ENCODE peak calls at places on chromosomes 12 and 14, in six cellular contexts. One of them, this sample, is unnamed.

GRCh38 chr12:10354071-10354470 is 35.8 kb downstream of the KLRK1 start:
- DNase-seq in RWPE2: no peak
- DNase-seq in OCI-LY7: no peak
- DNase-seq in bronchial epithelial cell: no peak
- DNase-seq in A549: no peak
- DNase-seq in choroid plexus epithelial cell: no peak
- DNase-seq in this sample: no peak

GRCh38 chr12:79936670-79937069 is 1.8 kb upstream of the PPP1R12A start:
- DNase-seq in RWPE2: no peak
- DNase-seq in OCI-LY7: no peak
- DNase-seq in bronchial epithelial cell: no peak
- DNase-seq in A549: no peak
- DNase-seq in choroid plexus epithelial cell: no peak
- DNase-seq in this sample: no peak

GRCh38 chr14:32711103-32711680 is 227.5 kb upstream of the NPAS3 start:
- DNase-seq in RWPE2: no peak
- DNase-seq in OCI-LY7: peak
- DNase-seq in bronchial epithelial cell: peak
- DNase-seq in A549: peak
- DNase-seq in choroid plexus epithelial cell: peak
- DNase-seq in this sample: peak

GRCh38 chr12:116595186-116595585 is 36.0 kb downstream of the MAP1LC3B2 start:
- DNase-seq in RWPE2: no peak
- DNase-seq in OCI-LY7: no peak
- DNase-seq in bronchial epithelial cell: no peak
- DNase-seq in A549: no peak
- DNase-seq in choroid plexus epithelial cell: no peak
- DNase-seq in this sample: no peak

GRCh38 chr14:58639842-58640484 is 2.2 kb downstream of the DACT1 start:
- DNase-seq in RWPE2: no peak
- DNase-seq in OCI-LY7: peak
- DNase-seq in bronchial epithelial cell: peak
- DNase-seq in A549: peak
- DNase-seq in choroid plexus epithelial cell: peak
- DNase-seq in this sample: peak

GRCh38 chr14:59583755-59584154 is 7.1 kb upstream of the CCDC175 start:
- DNase-seq in RWPE2: no peak
- DNase-seq in OCI-LY7: no peak
- DNase-seq in bronchial epithelial cell: peak
- DNase-seq in A549: no peak
- DNase-seq in choroid plexus epithelial cell: peak
- DNase-seq in this sample: peak

GRCh38 chr12:116121453-116121871 is 156.0 kb downstream of the MED13L start:
- DNase-seq in RWPE2: no peak
- DNase-seq in OCI-LY7: no peak
- DNase-seq in bronchial epithelial cell: peak
- DNase-seq in A549: no peak
- DNase-seq in choroid plexus epithelial cell: peak
- DNase-seq in this sample: peak

GRCh38 chr12:58657175-58657574 is 263.1 kb downstream of the LRIG3 start:
- DNase-seq in RWPE2: no peak
- DNase-seq in OCI-LY7: no peak
- DNase-seq in bronchial epithelial cell: no peak
- DNase-seq in A549: no peak
- DNase-seq in choroid plexus epithelial cell: no peak
- DNase-seq in this sample: no peak

GRCh38 chr14:61355892-61356325 is 34.5 kb downstream of the PRKCH start:
- DNase-seq in RWPE2: peak
- DNase-seq in OCI-LY7: no peak
- DNase-seq in bronchial epithelial cell: peak
- DNase-seq in A549: peak
- DNase-seq in choroid plexus epithelial cell: peak
- DNase-seq in this sample: peak

GRCh38 chr12:116687888-116688287 is 50.0 kb downstream of the SPRING1 start:
- DNase-seq in RWPE2: no peak
- DNase-seq in OCI-LY7: peak
- DNase-seq in bronchial epithelial cell: no peak
- DNase-seq in A549: peak
- DNase-seq in choroid plexus epithelial cell: peak
- DNase-seq in this sample: peak

GRCh38 chr12:54983536-54984102 is 943 bp downstream of the TESPA1 start:
- DNase-seq in RWPE2: no peak
- DNase-seq in OCI-LY7: no peak
- DNase-seq in bronchial epithelial cell: no peak
- DNase-seq in A549: no peak
- DNase-seq in choroid plexus epithelial cell: no peak
- DNase-seq in this sample: no peak

GRCh38 chr12:7110661-7111060 is 1.6 kb upstream of the C1RL start:
- DNase-seq in RWPE2: no peak
- DNase-seq in OCI-LY7: no peak
- DNase-seq in bronchial epithelial cell: no peak
- DNase-seq in A549: no peak
- DNase-seq in choroid plexus epithelial cell: no peak
- DNase-seq in this sample: no peak

GRCh38 chr14:95207475-95208253 is 50.3 kb upstream of the DICER1 start:
- DNase-seq in RWPE2: no peak
- DNase-seq in OCI-LY7: no peak
- DNase-seq in bronchial epithelial cell: no peak
- DNase-seq in A549: no peak
- DNase-seq in choroid plexus epithelial cell: no peak
- DNase-seq in this sample: no peak

GRCh38 chr12:188910-189621 is 24.9 kb downstream of the SLC6A12 start:
- DNase-seq in RWPE2: no peak
- DNase-seq in OCI-LY7: no peak
- DNase-seq in bronchial epithelial cell: no peak
- DNase-seq in A549: peak
- DNase-seq in choroid plexus epithelial cell: peak
- DNase-seq in this sample: no peak

GRCh38 chr14:53975444-53975843 is 18.8 kb upstream of the BMP4 start:
- DNase-seq in RWPE2: no peak
- DNase-seq in OCI-LY7: no peak
- DNase-seq in bronchial epithelial cell: no peak
- DNase-seq in A549: no peak
- DNase-seq in choroid plexus epithelial cell: no peak
- DNase-seq in this sample: no peak

GRCh38 chr14:63523735-63524408 is 19.3 kb downstream of the PPP2R5E start:
- DNase-seq in RWPE2: no peak
- DNase-seq in OCI-LY7: no peak
- DNase-seq in bronchial epithelial cell: no peak
- DNase-seq in A549: no peak
- DNase-seq in choroid plexus epithelial cell: no peak
- DNase-seq in this sample: no peak

GRCh38 chr12:75964150-75964549 is 67.4 kb downstream of the PHLDA1 start:
- DNase-seq in RWPE2: no peak
- DNase-seq in OCI-LY7: peak
- DNase-seq in bronchial epithelial cell: peak
- DNase-seq in A549: no peak
- DNase-seq in choroid plexus epithelial cell: no peak
- DNase-seq in this sample: no peak

GRCh38 chr12:54126696-54127537 is 61.9 kb downstream of the SMUG1 start:
- DNase-seq in RWPE2: no peak
- DNase-seq in OCI-LY7: no peak
- DNase-seq in bronchial epithelial cell: no peak
- DNase-seq in A549: peak
- DNase-seq in choroid plexus epithelial cell: no peak
- DNase-seq in this sample: peak

GRCh38 chr14:32588448-32589320 is 259.6 kb downstream of the AKAP6 start:
- DNase-seq in RWPE2: no peak
- DNase-seq in OCI-LY7: peak
- DNase-seq in bronchial epithelial cell: peak
- DNase-seq in A549: no peak
- DNase-seq in choroid plexus epithelial cell: peak
- DNase-seq in this sample: peak

GRCh38 chr12:64522316-64522715 is 70.4 kb downstream of the TBK1 start:
- DNase-seq in RWPE2: no peak
- DNase-seq in OCI-LY7: no peak
- DNase-seq in bronchial epithelial cell: peak
- DNase-seq in A549: no peak
- DNase-seq in choroid plexus epithelial cell: peak
- DNase-seq in this sample: peak

GRCh38 chr12:51672334-51672733 is 81.3 kb downstream of the SCN8A start:
- DNase-seq in RWPE2: no peak
- DNase-seq in OCI-LY7: no peak
- DNase-seq in bronchial epithelial cell: no peak
- DNase-seq in A549: no peak
- DNase-seq in choroid plexus epithelial cell: no peak
- DNase-seq in this sample: no peak

GRCh38 chr12:92871121-92871520 is 58.0 kb downstream of the EEA1 start:
- DNase-seq in RWPE2: no peak
- DNase-seq in OCI-LY7: no peak
- DNase-seq in bronchial epithelial cell: no peak
- DNase-seq in A549: no peak
- DNase-seq in choroid plexus epithelial cell: no peak
- DNase-seq in this sample: no peak

GRCh38 chr14:53526190-53526589 is 373.1 kb upstream of the DDHD1 start:
- DNase-seq in RWPE2: no peak
- DNase-seq in OCI-LY7: no peak
- DNase-seq in bronchial epithelial cell: no peak
- DNase-seq in A549: no peak
- DNase-seq in choroid plexus epithelial cell: no peak
- DNase-seq in this sample: no peak

GRCh38 chr12:32679910-32680217 is 763 bp downstream of the DNM1L start:
- DNase-seq in RWPE2: no peak
- DNase-seq in OCI-LY7: no peak
- DNase-seq in bronchial epithelial cell: no peak
- DNase-seq in A549: no peak
- DNase-seq in choroid plexus epithelial cell: no peak
- DNase-seq in this sample: no peak

GRCh38 chr14:72614891-72615410 is 278.9 kb downstream of the DPF3 start:
- DNase-seq in RWPE2: no peak
- DNase-seq in OCI-LY7: no peak
- DNase-seq in bronchial epithelial cell: no peak
- DNase-seq in A549: no peak
- DNase-seq in choroid plexus epithelial cell: no peak
- DNase-seq in this sample: no peak

GRCh38 chr14:99213101-99213500 is 58.9 kb downstream of the BCL11B start:
- DNase-seq in RWPE2: no peak
- DNase-seq in OCI-LY7: no peak
- DNase-seq in bronchial epithelial cell: no peak
- DNase-seq in A549: no peak
- DNase-seq in choroid plexus epithelial cell: no peak
- DNase-seq in this sample: no peak

GRCh38 chr12:43148711-43149110 is 403.3 kb downstream of the ADAMTS20 start:
- DNase-seq in RWPE2: peak
- DNase-seq in OCI-LY7: no peak
- DNase-seq in bronchial epithelial cell: peak
- DNase-seq in A549: no peak
- DNase-seq in choroid plexus epithelial cell: no peak
- DNase-seq in this sample: peak

GRCh38 chr12:120625557-120626419 is 14.6 kb upstream of the CABP1 start:
- DNase-seq in RWPE2: no peak
- DNase-seq in OCI-LY7: peak
- DNase-seq in bronchial epithelial cell: no peak
- DNase-seq in A549: peak
- DNase-seq in choroid plexus epithelial cell: no peak
- DNase-seq in this sample: no peak

GRCh38 chr14:89013098-89013504 is 188.7 kb downstream of the TTC8 start:
- DNase-seq in RWPE2: no peak
- DNase-seq in OCI-LY7: peak
- DNase-seq in bronchial epithelial cell: peak
- DNase-seq in A549: peak
- DNase-seq in choroid plexus epithelial cell: peak
- DNase-seq in this sample: peak

GRCh38 chr14:91338369-91338768 is 79.3 kb downstream of the CCDC88C start:
- DNase-seq in RWPE2: no peak
- DNase-seq in OCI-LY7: no peak
- DNase-seq in bronchial epithelial cell: no peak
- DNase-seq in A549: no peak
- DNase-seq in choroid plexus epithelial cell: peak
- DNase-seq in this sample: no peak
- TF ChIP-seq CTCF in RWPE2: no peak
- TF ChIP-seq CTCF in OCI-LY7: no peak
- TF ChIP-seq CTCF in bronchial epithelial cell: no peak
- TF ChIP-seq CTCF in A549: no peak
- TF ChIP-seq CTCF in choroid plexus epithelial cell: peak
- TF ChIP-seq CTCF in this sample: no peak

DNA sequence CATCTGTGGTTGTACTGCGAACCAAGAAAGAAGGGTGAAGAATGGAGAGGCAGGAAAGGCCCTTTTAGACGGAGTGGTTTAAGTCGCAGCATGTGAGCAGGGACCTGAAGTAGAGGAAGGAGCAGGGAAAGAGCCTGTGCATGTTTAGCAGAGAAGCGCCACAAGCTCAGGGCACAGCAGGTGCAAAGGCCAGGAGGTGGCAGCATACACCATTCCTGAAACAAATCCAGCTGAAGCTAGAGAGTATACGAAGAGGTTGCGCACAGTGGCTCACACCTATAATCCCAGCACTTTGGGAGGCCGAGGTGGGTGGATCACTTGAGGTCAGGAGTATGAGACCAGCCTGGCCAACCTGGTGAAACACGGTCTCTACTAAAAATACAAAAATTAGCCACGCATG is 49.9 kb downstream of the HELB start:
- DNase-seq in RWPE2: no peak
- DNase-seq in OCI-LY7: peak
- DNase-seq in bronchial epithelial cell: peak
- DNase-seq in A549: no peak
- DNase-seq in choroid plexus epithelial cell: peak
- DNase-seq in this sample: peak
- TF ChIP-seq CTCF in RWPE2: peak
- TF ChIP-seq CTCF in OCI-LY7: peak
- TF ChIP-seq CTCF in bronchial epithelial cell: peak
- TF ChIP-seq CTCF in A549: peak
- TF ChIP-seq CTCF in choroid plexus epithelial cell: peak
- TF ChIP-seq CTCF in this sample: peak

GRCh38 chr12:71636704-71637115 is 26.9 kb downstream of the ZFC3H1 start:
- DNase-seq in RWPE2: no peak
- DNase-seq in OCI-LY7: peak
- DNase-seq in bronchial epithelial cell: peak
- DNase-seq in A549: peak
- DNase-seq in choroid plexus epithelial cell: peak
- DNase-seq in this sample: peak
- TF ChIP-seq CTCF in RWPE2: peak
- TF ChIP-seq CTCF in OCI-LY7: peak
- TF ChIP-seq CTCF in bronchial epithelial cell: peak
- TF ChIP-seq CTCF in A549: peak
- TF ChIP-seq CTCF in choroid plexus epithelial cell: peak
- TF ChIP-seq CTCF in this sample: peak

GRCh38 chr12:95815635-95816212 is 25.2 kb upstream of the NTN4 start:
- DNase-seq in RWPE2: no peak
- DNase-seq in OCI-LY7: peak
- DNase-seq in bronchial epithelial cell: peak
- DNase-seq in A549: peak
- DNase-seq in choroid plexus epithelial cell: peak
- DNase-seq in this sample: peak

DNA sequence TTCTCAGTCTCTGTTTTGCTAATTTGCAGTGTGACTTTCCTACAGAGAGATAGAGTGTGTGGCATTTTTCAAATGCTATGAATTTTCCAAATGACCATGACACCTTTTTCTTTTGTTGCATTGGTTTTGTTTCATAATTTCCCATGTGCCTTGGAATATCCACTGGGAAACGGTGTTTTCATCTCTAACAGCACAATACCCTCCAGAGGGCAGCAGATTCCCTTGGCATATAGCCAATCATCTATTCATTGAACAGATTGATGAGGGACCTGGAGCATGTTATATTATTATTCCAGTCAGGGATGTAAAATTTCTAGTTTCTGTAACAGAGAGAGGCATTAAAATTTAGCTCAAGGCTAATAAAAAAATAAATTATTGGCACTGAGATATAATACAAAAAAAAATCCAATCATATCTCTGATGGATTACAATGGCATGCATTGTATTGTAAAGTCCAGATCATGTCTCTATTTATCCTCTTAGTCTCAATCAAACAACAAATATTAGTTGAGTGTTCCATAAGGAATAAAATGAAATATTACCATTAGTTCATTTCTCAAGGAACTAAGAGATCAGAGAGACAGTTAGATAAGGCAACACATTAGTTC is 29.6 kb upstream of the NTN4 start:
- DNase-seq in RWPE2: no peak
- DNase-seq in OCI-LY7: no peak
- DNase-seq in bronchial epithelial cell: peak
- DNase-seq in A549: peak
- DNase-seq in choroid plexus epithelial cell: peak
- DNase-seq in this sample: peak
- TF ChIP-seq CTCF in RWPE2: peak
- TF ChIP-seq CTCF in OCI-LY7: peak
- TF ChIP-seq CTCF in bronchial epithelial cell: peak
- TF ChIP-seq CTCF in A549: peak
- TF ChIP-seq CTCF in choroid plexus epithelial cell: peak
- TF ChIP-seq CTCF in this sample: peak